ENCODE peak calls at places on chromosomes 5 and 9, in four cellular contexts. H is spleen, R is GM12878, L is upper lobe of left lung. C is an unnamed sample.

GRCh38 chr5:172855597-172856292 is 21.7 kb downstream of the ERGIC1 start:
- DNase-seq in R (no peak), L (peak; percentile 79), H (no peak), C (no peak)

GRCh38 chr9:112378441-112379176 is 1.3 kb upstream of the HSDL2 start:
- DNase-seq in L (no peak), H (peak; percentile 82), R (no peak), C (no peak)

GRCh38 chr5:50666261-50667078 is at the start of gene PARP8:
- DNase-seq in L (peak; percentile 58), H (peak; percentile 92), R (no peak), C (peak; percentile 26)

GRCh38 chr9:22374021-22374420 is 72.6 kb upstream of the DMRTA1 start:
- DNase-seq in R (no peak), L (no peak), H (no peak), C (no peak)

GRCh38 chr5:125134216-125135081 is 388.0 kb upstream of the ZNF608 start:
- DNase-seq in R (no peak), H (no peak), L (no peak), C (no peak)

GRCh38 chr9:129863059-129863690 is 27.9 kb downstream of the USP20 start:
- DNase-seq in L (peak; percentile 53), H (peak; percentile 83), R (no peak), C (no peak)

GRCh38 chr5:123156577-123157296 is 67.7 kb downstream of the PRDM6 start:
- DNase-seq in L (no peak), R (no peak), H (no peak), C (no peak)

GRCh38 chr5:53469946-53470687 is 10.3 kb upstream of the FST start:
- DNase-seq in H (no peak), R (no peak), L (no peak), C (no peak)

GRCh38 chr9:30507166-30507565 is 1877.3 kb upstream of the ACO1 start:
- DNase-seq in H (no peak), R (no peak), L (no peak), C (no peak)

GRCh38 chr5:169641253-169641652 is 4.2 kb downstream of the DOCK2 start:
- DNase-seq in L (no peak), H (no peak), R (no peak), C (no peak)

GRCh38 chr5:139688712-139689413 is 40.7 kb downstream of the CXXC5 start:
- DNase-seq in R (no peak), L (no peak), H (no peak), C (no peak)

GRCh38 chr5:127299678-127300077 is 9.1 kb downstream of the MEGF10 start:
- DNase-seq in R (no peak), H (no peak), L (no peak), C (no peak)

GRCh38 chr9:92948032-92948534 is 760 bp downstream of the FGD3 start:
- DNase-seq in L (no peak), R (no peak), H (no peak), C (no peak)

GRCh38 chr9:136118061-136118366 is 661 bp downstream of the TMEM250 start:
- DNase-seq in L (no peak), H (no peak), R (no peak), C (no peak)

GRCh38 chr9:95650720-95651119 is 133.9 kb upstream of the PTCH1 start:
- DNase-seq in L (no peak), H (no peak), R (no peak), C (no peak)

GRCh38 chr9:12775963-12776774 is 1.3 kb downstream of the LURAP1L start:
- DNase-seq in H (peak; percentile 85), R (no peak), L (peak; percentile 90), C (peak; percentile 78)

GRCh38 chr9:71795097-71795807 is 26.9 kb upstream of the CEMIP2 start:
- DNase-seq in R (peak; percentile 91), H (no peak), L (no peak), C (no peak)

GRCh38 chr9:136328622-136329041 is 1.3 kb downstream of the GPSM1 start:
- DNase-seq in H (no peak), L (no peak), R (no peak), C (no peak)

GRCh38 chr9:4555251-4555650 is 65.0 kb downstream of the SLC1A1 start:
- DNase-seq in R (no peak), H (no peak), L (no peak), C (no peak)

GRCh38 chr9:129007766-129008468 is 20.2 kb downstream of the SH3GLB2 start:
- DNase-seq in R (no peak), H (no peak), L (no peak), C (no peak)

GRCh38 chr5:10331341-10331796 is 22.1 kb upstream of the MARCHF6 start:
- DNase-seq in R (no peak), L (peak; percentile 75), H (no peak), C (peak; percentile 71)

GRCh38 chr5:110335361-110336046 is 391.0 kb downstream of the TMEM232 start:
- DNase-seq in R (no peak), L (no peak), H (no peak), C (no peak)

GRCh38 chr5:9405196-9405754 is 140.6 kb downstream of the SEMA5A start:
- DNase-seq in L (no peak), H (no peak), R (peak; percentile 54), C (no peak)

GRCh38 chr9:19994296-19994695 is 205.5 kb upstream of the SLC24A2 start:
- DNase-seq in H (no peak), L (peak; percentile 48), R (no peak), C (no peak)

GRCh38 chr5:137091473-137091872 is 407.7 kb downstream of the SPOCK1 start:
- DNase-seq in H (no peak), L (no peak), R (no peak), C (no peak)

GRCh38 chr5:82918311-82919031 is 158.7 kb downstream of the TMEM167A start:
- DNase-seq in H (no peak), L (no peak), R (no peak), C (no peak)

GRCh38 chr9:127835930-127836586 is 18.4 kb downstream of the ENG start:
- DNase-seq in L (peak; percentile 53), R (no peak), H (no peak), C (no peak)

GRCh38 chr9:504921-505821 is 290.5 kb downstream of the DOCK8 start:
- DNase-seq in H (peak; percentile 84), L (no peak), R (no peak), C (peak; percentile 14)

GRCh38 chr5:95701074-95701473 is 18.3 kb upstream of the SPATA9 start:
- DNase-seq in H (no peak), L (no peak), R (no peak), C (no peak)

GRCh38 chr5:161745392-161745791 is 59.9 kb downstream of the GABRA6 start:
- DNase-seq in L (no peak), H (no peak), R (no peak), C (no peak)

GRCh38 chr5:171137768-171138540 is 171.1 kb upstream of the TLX3 start:
- DNase-seq in R (no peak), L (no peak), H (no peak), C (no peak)

GRCh38 chr9:94533155-94533554 is 21.7 kb upstream of the PCAT7 start:
- DNase-seq in R (no peak), L (no peak), H (no peak), C (no peak)

GRCh38 chr5:147332643-147333042 is 97.8 kb downstream of the STK32A start:
- DNase-seq in H (no peak), R (peak; percentile 32), L (no peak), C (no peak)

GRCh38 chr5:96789794-96790193 is 18.0 kb downstream of the ERAP1 start:
- DNase-seq in R (no peak), H (no peak), L (no peak), C (no peak)

GRCh38 chr9:127698985-127699670 is 7.7 kb upstream of the CFAP157 start:
- DNase-seq in H (peak; percentile 96), R (peak; percentile 73), L (peak; percentile 99), C (peak; percentile 94)

GRCh38 chr5:120091376-120091948 is 372.6 kb upstream of the PRR16 start:
- DNase-seq in R (no peak), L (no peak), H (no peak), C (no peak)

GRCh38 chr5:74093501-74093993 is 467.6 kb downstream of the ARHGEF28 start:
- DNase-seq in R (no peak), L (no peak), H (no peak), C (no peak)

DNA sequence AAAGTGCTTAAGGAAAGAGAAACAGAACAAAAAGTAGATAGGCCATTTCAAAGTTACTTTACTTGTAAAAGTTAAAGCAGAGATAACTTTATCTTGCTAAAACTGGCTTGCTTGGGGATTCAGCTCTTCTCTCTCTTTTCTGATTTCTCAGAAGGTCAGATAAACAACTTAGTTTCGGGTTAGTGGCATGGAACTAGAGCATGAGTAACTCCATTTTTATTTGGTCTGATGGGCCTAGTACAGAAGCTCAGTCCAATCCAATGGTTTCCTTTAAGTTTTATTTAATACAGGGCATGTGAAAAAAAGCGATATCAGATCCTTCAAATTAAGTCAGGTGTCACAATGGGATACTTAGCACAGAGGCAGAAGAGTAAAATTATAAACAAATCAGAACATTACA is 18.8 kb upstream of the GPBP1 start:
- DNase-seq in L (no peak), H (no peak), R (no peak), C (no peak)
- TF ChIP-seq POLR2AphosphoS5 in L (no peak), H (no peak), R (no peak), C (no peak)

DNA sequence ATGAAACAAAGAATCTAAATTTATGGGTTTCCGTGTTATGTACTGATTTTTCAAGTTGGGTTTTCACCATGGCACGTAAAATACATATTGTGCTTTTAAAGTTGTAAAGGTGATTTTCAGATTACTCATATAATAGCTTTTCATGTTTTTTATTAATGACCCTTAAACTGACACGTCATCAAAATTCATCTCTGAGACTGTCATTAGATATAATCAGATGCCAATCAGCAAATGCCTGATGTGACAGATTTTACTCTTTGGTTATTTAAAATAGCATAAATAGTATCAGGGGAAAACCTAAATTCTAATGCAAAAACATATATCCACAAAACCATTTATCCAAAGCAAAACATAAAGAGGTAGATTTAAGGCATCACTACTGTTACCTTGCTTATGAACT is 11.0 kb downstream of the RFX3 start:
- DNase-seq in H (no peak), R (no peak), L (no peak), C (no peak)
- H3K27ac ChIP-seq in H (no peak overlapping the region), R (no peak overlapping the region), L (no peak overlapping the region), C (no peak overlapping the region)

GRCh38 chr9:87569008-87569908 is 71.6 kb downstream of the DAPK1 start:
- DNase-seq in L (no peak), H (no peak), R (no peak), C (no peak)
- H3K4me1 ChIP-seq in L (peaks cover 17% of the 10 kb centered on the region), H (no peaks in the 10 kb centered on the region), R (peaks cover 27% of the 10 kb centered on the region), C (peaks cover 5% of the 10 kb centered on the region)

GRCh38 chr5:177370488-177371119 is 12.9 kb downstream of the RGS14 start:
- DNase-seq in L (peak; percentile 89), H (peak; percentile 95), R (no peak), C (peak; percentile 87)
- TF ChIP-seq POLR2AphosphoS5 in L (no peak), H (peak; percentile 51), R (no peak), C (peak; percentile 73)

GRCh38 chr5:142826741-142827492 is 56.7 kb downstream of the ARHGAP26 start:
- DNase-seq in R (no peak), L (peak; percentile 73), H (no peak), C (no peak)
- H3K27ac ChIP-seq in R (no peak overlapping the region), L (no peak overlapping the region), H (peak overlapping the region; percentile 61), C (no peak overlapping the region)

GRCh38 chr9:80076105-80076504 is 504.3 kb downstream of the TLE4 start:
- DNase-seq in L (no peak), H (no peak), R (no peak), C (no peak)

GRCh38 chr9:80077059-80077458 is 505.3 kb downstream of the TLE4 start:
- DNase-seq in H (no peak), R (no peak), L (no peak), C (no peak)

GRCh38 chr9:80074439-80074838 is 502.7 kb downstream of the TLE4 start:
- DNase-seq in L (no peak), R (no peak), H (no peak), C (peak; percentile 15)

GRCh38 chr9:80070071-80070742 is 498.4 kb downstream of the TLE4 start:
- DNase-seq in R (no peak), H (no peak), L (no peak), C (no peak)

GRCh38 chr9:80072406-80072805 is 500.6 kb downstream of the TLE4 start:
- DNase-seq in L (no peak), H (no peak), R (no peak), C (no peak)
- H3K4me1 ChIP-seq in L (no peaks in the 10 kb centered on the region), H (no peaks in the 10 kb centered on the region), R (no peaks in the 10 kb centered on the region), C (peaks cover 3% of the 10 kb centered on the region)

C was measured in prostate gland.